ENCODE peak calls at places on chromosomes 11 and 22, in six cellular contexts. C is foreskin melanocyte, B is RCC 7860, V is NCI-H1105, M is sigmoid colon, U is fibroblast of lung. Z is an unnamed sample.

GRCh38 chr11:129960216-129961214 is 42.1 kb downstream of the PRDM10 start:
- DNase-seq in V (no peak), C (peak; percentile 40), U (peak; percentile 94), M (no peak), B (peak; percentile 79), Z (peak; percentile 74)

GRCh38 chr22:29216873-29217666 is 11.4 kb downstream of the EMID1 start:
- DNase-seq in U (no peak), C (no peak), V (no peak), M (peak; percentile 64), B (no peak), Z (peak; percentile 84)

GRCh38 chr11:121890377-121890776 is 225.6 kb downstream of the BLID start:
- DNase-seq in C (peak; percentile 52), V (no peak), B (no peak), U (peak; percentile 73), M (no peak), Z (peak; percentile 84)

GRCh38 chr22:49633010-49633324 is 194.7 kb downstream of the BRD1 start:
- DNase-seq in M (no peak), V (no peak), C (no peak), U (no peak), B (no peak), Z (no peak)

GRCh38 chr11:101706541-101706940 is 122.7 kb upstream of the TRPC6 start:
- DNase-seq in C (no peak), V (no peak), B (no peak), U (peak; percentile 80), M (no peak), Z (peak; percentile 70)

GRCh38 chr11:330307-330693 is 9.6 kb upstream of the IFITM3 start:
- DNase-seq in M (peak; percentile 59), U (no peak), B (no peak), V (no peak), C (no peak), Z (no peak)

GRCh38 chr11:70731670-70732492 is 333.6 kb downstream of the CTTN start:
- DNase-seq in M (no peak), C (no peak), V (no peak), B (no peak), U (no peak), Z (no peak)

GRCh38 chr11:119643212-119643877 is 85.7 kb downstream of the NECTIN1 start:
- DNase-seq in C (no peak), V (no peak), B (no peak), M (no peak), U (no peak), Z (no peak)

GRCh38 chr22:49398115-49398514 is 429.6 kb downstream of the BRD1 start:
- DNase-seq in V (no peak), C (no peak), M (no peak), B (no peak), U (no peak), Z (no peak)

GRCh38 chr22:46443850-46444389 is 93.5 kb downstream of the CELSR1 start:
- DNase-seq in M (no peak), B (no peak), U (no peak), C (no peak), V (no peak), Z (no peak)

GRCh38 chr11:95419915-95420314 is 188.9 kb upstream of the SESN3 start:
- DNase-seq in M (no peak), U (peak; percentile 64), C (no peak), B (no peak), V (no peak), Z (peak; percentile 41)

GRCh38 chr11:106988151-106988806 is 30.0 kb downstream of the GUCY1A2 start:
- DNase-seq in B (peak; percentile 36), M (no peak), C (no peak), V (no peak), U (peak; percentile 65), Z (no peak)

GRCh38 chr11:133343951-133344350 is 188.3 kb downstream of the OPCML start:
- DNase-seq in U (no peak), C (no peak), B (peak; percentile 37), M (no peak), V (no peak), Z (no peak)

GRCh38 chr11:90594658-90595057 is 371.8 kb upstream of the CHORDC1 start:
- DNase-seq in U (no peak), V (no peak), C (no peak), M (no peak), B (no peak), Z (no peak)

GRCh38 chr11:2776351-2777061 is 76.7 kb upstream of the KCNQ1OT1 start:
- DNase-seq in C (no peak), B (no peak), M (peak; percentile 53), U (no peak), V (no peak), Z (no peak)

GRCh38 chr11:86395061-86395551 is 20.4 kb downstream of the CCDC81 start:
- DNase-seq in U (peak; percentile 9), C (no peak), V (no peak), B (no peak), M (no peak), Z (peak; percentile 52)

GRCh38 chr11:110711776-110712642 is at the start of gene ARHGAP20:
- DNase-seq in V (peak; percentile 65), U (peak; percentile 64), B (no peak), C (no peak), M (peak; percentile 85), Z (peak; percentile 59)

GRCh38 chr11:116656011-116656410 is 116.8 kb downstream of the BUD13 start:
- DNase-seq in U (no peak), M (no peak), C (no peak), B (no peak), V (no peak), Z (no peak)

GRCh38 chr11:65008873-65009272 is 5.1 kb upstream of the ARL2 start:
- DNase-seq in C (no peak), B (no peak), U (no peak), V (no peak), M (no peak), Z (no peak)

GRCh38 chr11:116044520-116044919 is 540.3 kb upstream of the CADM1 start:
- DNase-seq in B (no peak), C (no peak), M (no peak), V (no peak), U (no peak), Z (no peak)

GRCh38 chr11:11510939-11511338 is 110.9 kb downstream of the GALNT18 start:
- DNase-seq in M (peak; percentile 84), C (peak; percentile 8), V (peak; percentile 84), U (no peak), B (no peak), Z (no peak)

GRCh38 chr22:33476716-33477115 is 418.5 kb upstream of the SYN3 start:
- DNase-seq in B (peak; percentile 73), V (no peak), U (peak; percentile 2), M (no peak), C (peak; percentile 51), Z (peak; percentile 5)

GRCh38 chr22:31538815-31539214 is 42.5 kb downstream of the SFI1 start:
- DNase-seq in U (no peak), V (no peak), M (no peak), B (no peak), C (no peak), Z (no peak)

GRCh38 chr22:25622011-25622410 is 57.5 kb downstream of the GRK3 start:
- DNase-seq in V (no peak), C (no peak), B (no peak), M (no peak), U (peak; percentile 8), Z (peak; percentile 6)

GRCh38 chr11:69775163-69775755 is at the start of gene FGF4:
- DNase-seq in V (no peak), M (no peak), B (no peak), C (no peak), U (no peak), Z (no peak)

GRCh38 chr11:87453531-87454089 is 415.9 kb downstream of the TMEM135 start:
- DNase-seq in B (no peak), M (no peak), U (no peak), V (no peak), C (no peak), Z (no peak)

GRCh38 chr22:37378642-37379058 is 48.6 kb downstream of the ELFN2 start:
- DNase-seq in V (no peak), U (no peak), B (peak; percentile 62), C (no peak), M (no peak), Z (no peak)

GRCh38 chr11:131762346-131763110 is 392.1 kb downstream of the NTM start:
- DNase-seq in M (no peak), B (no peak), C (no peak), V (no peak), U (no peak), Z (no peak)

GRCh38 chr11:61065955-61066638 is 36.2 kb upstream of the CD5 start:
- DNase-seq in M (peak; percentile 48), C (no peak), U (no peak), V (no peak), B (no peak), Z (no peak)

GRCh38 chr22:41598081-41598480 is 8.4 kb upstream of the PMM1 start:
- DNase-seq in B (peak; percentile 58), U (peak; percentile 75), M (no peak), V (no peak), C (no peak), Z (peak; percentile 45)

GRCh38 chr11:845872-846271 is 3.2 kb downstream of the TSPAN4 start:
- DNase-seq in U (peak; percentile 43), B (no peak), M (no peak), C (no peak), V (no peak), Z (peak; percentile 43)

GRCh38 chr22:41382098-41382578 is 396 bp downstream of the TEF start:
- DNase-seq in C (peak; percentile 20), B (no peak), U (peak; percentile 54), V (peak; percentile 69), M (peak; percentile 91), Z (peak; percentile 39)

GRCh38 chr11:120590472-120590871 is 78.9 kb downstream of the GRIK4 start:
- DNase-seq in U (peak; percentile 31), V (no peak), B (no peak), M (no peak), C (no peak), Z (no peak)

Z was measured in fibroblast of gingiva.